ENCODE peak calls at places on chromosomes 2 and 18, in seven cellular contexts. One of them, this sample, is unnamed.

GRCh38 chr2:191643425-191643824 is 34.5 kb upstream of the NABP1 start:
- DNase-seq in CD4-positive, CD25-positive, alpha-beta regulatory T cell: no peak
- DNase-seq in tibial nerve: no peak
- DNase-seq in psoas muscle: no peak
- DNase-seq in Peyer's patch: peak
- DNase-seq in HL-60: no peak
- DNase-seq in astrocyte: no peak
- DNase-seq in this sample: no peak

GRCh38 chr2:35503738-35504160 is 851.8 kb upstream of the CRIM1 start:
- DNase-seq in CD4-positive, CD25-positive, alpha-beta regulatory T cell: no peak
- DNase-seq in tibial nerve: no peak
- DNase-seq in psoas muscle: no peak
- DNase-seq in Peyer's patch: no peak
- DNase-seq in HL-60: no peak
- DNase-seq in astrocyte: peak
- DNase-seq in this sample: no peak

GRCh38 chr2:42494434-42495233 is 852 bp upstream of the KCNG3 start:
- DNase-seq in CD4-positive, CD25-positive, alpha-beta regulatory T cell: peak
- DNase-seq in tibial nerve: peak
- DNase-seq in psoas muscle: peak
- DNase-seq in Peyer's patch: peak
- DNase-seq in HL-60: peak
- DNase-seq in astrocyte: peak
- DNase-seq in this sample: peak

GRCh38 chr2:119723784-119724467 is 35.8 kb upstream of the PTPN4 start:
- DNase-seq in CD4-positive, CD25-positive, alpha-beta regulatory T cell: no peak
- DNase-seq in tibial nerve: no peak
- DNase-seq in psoas muscle: no peak
- DNase-seq in Peyer's patch: no peak
- DNase-seq in HL-60: no peak
- DNase-seq in astrocyte: peak
- DNase-seq in this sample: peak

GRCh38 chr2:174336403-174337336 is 1.9 kb downstream of the SP9 start:
- DNase-seq in CD4-positive, CD25-positive, alpha-beta regulatory T cell: no peak
- DNase-seq in tibial nerve: no peak
- DNase-seq in psoas muscle: peak
- DNase-seq in Peyer's patch: peak
- DNase-seq in HL-60: peak
- DNase-seq in astrocyte: no peak
- DNase-seq in this sample: peak

GRCh38 chr2:196315388-196316049 is 144.1 kb upstream of the STK17B start:
- DNase-seq in CD4-positive, CD25-positive, alpha-beta regulatory T cell: no peak
- DNase-seq in tibial nerve: no peak
- DNase-seq in psoas muscle: no peak
- DNase-seq in Peyer's patch: no peak
- DNase-seq in HL-60: no peak
- DNase-seq in astrocyte: peak
- DNase-seq in this sample: no peak

GRCh38 chr2:204280239-204280638 is 265.0 kb upstream of the PARD3B start:
- DNase-seq in CD4-positive, CD25-positive, alpha-beta regulatory T cell: no peak
- DNase-seq in tibial nerve: no peak
- DNase-seq in psoas muscle: no peak
- DNase-seq in Peyer's patch: no peak
- DNase-seq in HL-60: no peak
- DNase-seq in astrocyte: no peak
- DNase-seq in this sample: no peak

GRCh38 chr2:39120771-39121522 is at the start of gene SOS1:
- DNase-seq in CD4-positive, CD25-positive, alpha-beta regulatory T cell: peak
- DNase-seq in tibial nerve: peak
- DNase-seq in psoas muscle: peak
- DNase-seq in Peyer's patch: peak
- DNase-seq in HL-60: peak
- DNase-seq in astrocyte: peak
- DNase-seq in this sample: peak

GRCh38 chr2:146997945-146998344 is 846.9 kb upstream of the ACVR2A start:
- DNase-seq in CD4-positive, CD25-positive, alpha-beta regulatory T cell: no peak
- DNase-seq in tibial nerve: no peak
- DNase-seq in psoas muscle: no peak
- DNase-seq in Peyer's patch: no peak
- DNase-seq in HL-60: no peak
- DNase-seq in astrocyte: no peak
- DNase-seq in this sample: no peak

GRCh38 chr18:49048361-49048760 is 97.6 kb upstream of the SMAD7 start:
- DNase-seq in CD4-positive, CD25-positive, alpha-beta regulatory T cell: no peak
- DNase-seq in tibial nerve: no peak
- DNase-seq in psoas muscle: no peak
- DNase-seq in Peyer's patch: no peak
- DNase-seq in HL-60: no peak
- DNase-seq in astrocyte: peak
- DNase-seq in this sample: no peak

GRCh38 chr2:66477125-66477842 is 42.4 kb downstream of the MEIS1 start:
- DNase-seq in CD4-positive, CD25-positive, alpha-beta regulatory T cell: no peak
- DNase-seq in tibial nerve: no peak
- DNase-seq in psoas muscle: no peak
- DNase-seq in Peyer's patch: no peak
- DNase-seq in HL-60: no peak
- DNase-seq in astrocyte: no peak
- DNase-seq in this sample: no peak

GRCh38 chr2:25349397-25349796 is 7.7 kb upstream of the DNMT3A start:
- DNase-seq in CD4-positive, CD25-positive, alpha-beta regulatory T cell: no peak
- DNase-seq in tibial nerve: no peak
- DNase-seq in psoas muscle: peak
- DNase-seq in Peyer's patch: no peak
- DNase-seq in HL-60: no peak
- DNase-seq in astrocyte: peak
- DNase-seq in this sample: no peak

GRCh38 chr18:62018034-62018760 is 125.4 kb upstream of the RNF152 start:
- DNase-seq in CD4-positive, CD25-positive, alpha-beta regulatory T cell: no peak
- DNase-seq in tibial nerve: peak
- DNase-seq in psoas muscle: peak
- DNase-seq in Peyer's patch: no peak
- DNase-seq in HL-60: no peak
- DNase-seq in astrocyte: peak
- DNase-seq in this sample: no peak

GRCh38 chr2:237527241-237527640 is 39.1 kb upstream of the PRLH start:
- DNase-seq in CD4-positive, CD25-positive, alpha-beta regulatory T cell: no peak
- DNase-seq in tibial nerve: no peak
- DNase-seq in psoas muscle: no peak
- DNase-seq in Peyer's patch: no peak
- DNase-seq in HL-60: no peak
- DNase-seq in astrocyte: no peak
- DNase-seq in this sample: no peak

DNA sequence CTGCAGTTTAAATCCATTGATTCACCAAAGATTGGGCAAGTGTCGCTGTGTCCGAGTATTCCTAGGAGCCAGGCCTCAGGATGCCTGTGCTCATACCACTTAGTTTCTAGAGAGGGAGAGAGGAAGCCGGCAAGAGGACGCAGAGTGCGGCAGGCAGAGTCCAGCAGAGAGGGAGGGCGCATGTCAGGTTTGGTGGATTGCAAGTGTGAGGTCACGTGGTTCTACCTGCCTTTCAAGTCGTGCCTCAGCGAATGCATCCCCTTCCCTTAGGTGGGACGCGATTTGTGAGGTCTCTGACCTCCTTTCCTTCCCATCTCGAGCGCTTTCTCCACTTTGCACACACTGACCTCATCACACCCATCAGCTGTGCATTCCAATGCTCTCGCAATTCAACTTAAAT is 188.1 kb downstream of the TMEM18 start:
- DNase-seq in CD4-positive, CD25-positive, alpha-beta regulatory T cell: no peak
- DNase-seq in tibial nerve: no peak
- DNase-seq in psoas muscle: no peak
- DNase-seq in Peyer's patch: no peak
- DNase-seq in HL-60: no peak
- DNase-seq in astrocyte: no peak
- DNase-seq in this sample: no peak
- H3K4me3 ChIP-seq in CD4-positive, CD25-positive, alpha-beta regulatory T cell: no peak
- H3K4me3 ChIP-seq in tibial nerve: no peak
- H3K4me3 ChIP-seq in psoas muscle: no peak
- H3K4me3 ChIP-seq in Peyer's patch: no peak
- H3K4me3 ChIP-seq in HL-60: no peak
- H3K4me3 ChIP-seq in astrocyte: no peak
- H3K4me3 ChIP-seq in this sample: no peak

DNA sequence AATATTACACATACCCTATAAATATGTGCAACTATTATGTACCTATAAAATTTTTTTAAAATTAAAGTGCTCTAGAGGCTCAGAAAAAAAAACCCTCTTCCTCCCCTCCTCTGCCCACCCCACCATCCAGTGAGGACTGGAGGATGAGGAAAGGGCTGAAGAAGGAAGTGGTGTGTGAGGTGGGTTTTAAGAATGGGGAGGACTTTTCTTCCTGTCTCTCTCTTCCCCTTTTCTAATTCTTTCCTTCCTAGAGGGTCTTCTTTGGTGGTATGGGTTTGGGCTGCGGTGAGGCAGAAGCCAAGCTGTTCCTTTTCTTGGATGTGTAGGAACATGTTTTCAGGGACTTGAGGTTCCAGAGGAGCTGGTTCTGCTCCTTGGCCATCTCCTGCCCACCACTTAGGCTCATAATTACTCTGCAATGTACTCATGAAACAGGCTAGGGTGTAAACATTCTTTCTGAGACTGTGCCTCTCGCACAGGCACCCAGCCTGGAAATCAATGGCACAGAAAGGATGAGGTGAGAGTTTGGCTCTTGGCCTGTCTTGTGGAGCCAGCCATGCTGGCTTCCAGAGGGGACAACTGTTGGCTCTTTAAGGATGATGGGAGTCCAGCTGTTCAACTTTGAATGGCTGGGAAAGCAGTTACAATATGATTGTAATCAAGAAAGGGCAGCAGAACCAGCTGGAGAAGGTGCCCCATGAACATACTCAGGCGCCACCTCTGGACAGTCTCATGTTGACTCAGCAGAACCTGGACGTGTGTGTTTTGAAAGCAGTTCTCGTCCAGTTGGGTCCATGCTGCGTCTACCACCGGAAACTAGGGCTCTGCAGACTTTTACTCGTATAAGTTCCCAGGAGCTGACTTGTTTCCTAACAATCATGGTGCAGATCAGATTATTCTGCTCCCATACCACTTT is 38.3 kb downstream of the IL1RL2 start:
- DNase-seq in CD4-positive, CD25-positive, alpha-beta regulatory T cell: no peak
- DNase-seq in tibial nerve: no peak
- DNase-seq in psoas muscle: no peak
- DNase-seq in Peyer's patch: no peak
- DNase-seq in HL-60: peak
- DNase-seq in astrocyte: no peak
- DNase-seq in this sample: no peak
- H3K4me3 ChIP-seq in CD4-positive, CD25-positive, alpha-beta regulatory T cell: no peak
- H3K4me3 ChIP-seq in tibial nerve: no peak
- H3K4me3 ChIP-seq in psoas muscle: no peak
- H3K4me3 ChIP-seq in Peyer's patch: no peak
- H3K4me3 ChIP-seq in HL-60: no peak
- H3K4me3 ChIP-seq in astrocyte: no peak
- H3K4me3 ChIP-seq in this sample: no peak

DNA sequence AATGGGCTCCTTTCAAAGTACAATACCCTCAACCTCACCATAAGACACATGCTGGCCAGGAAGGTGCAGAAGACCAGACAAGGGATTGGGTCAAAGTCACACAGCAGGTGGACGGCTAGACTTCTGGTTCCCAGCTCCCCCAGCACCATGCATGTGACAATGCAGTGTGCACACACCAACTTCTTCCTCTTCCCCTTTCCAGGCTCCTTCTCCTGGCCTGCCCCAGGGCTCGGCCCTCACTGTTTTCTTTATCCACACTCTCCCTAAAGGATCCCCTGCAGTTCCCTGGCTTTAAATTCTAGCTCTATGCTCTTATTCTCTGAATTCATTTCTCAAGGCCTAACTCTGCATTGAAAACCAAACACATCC is 82.3 kb downstream of the LOXHD1 start:
- DNase-seq in CD4-positive, CD25-positive, alpha-beta regulatory T cell: no peak
- DNase-seq in tibial nerve: no peak
- DNase-seq in psoas muscle: no peak
- DNase-seq in Peyer's patch: no peak
- DNase-seq in HL-60: peak
- DNase-seq in astrocyte: no peak
- DNase-seq in this sample: no peak
- H3K4me3 ChIP-seq in CD4-positive, CD25-positive, alpha-beta regulatory T cell: no peak
- H3K4me3 ChIP-seq in tibial nerve: no peak
- H3K4me3 ChIP-seq in psoas muscle: no peak
- H3K4me3 ChIP-seq in Peyer's patch: no peak
- H3K4me3 ChIP-seq in HL-60: no peak
- H3K4me3 ChIP-seq in astrocyte: no peak
- H3K4me3 ChIP-seq in this sample: no peak

DNA sequence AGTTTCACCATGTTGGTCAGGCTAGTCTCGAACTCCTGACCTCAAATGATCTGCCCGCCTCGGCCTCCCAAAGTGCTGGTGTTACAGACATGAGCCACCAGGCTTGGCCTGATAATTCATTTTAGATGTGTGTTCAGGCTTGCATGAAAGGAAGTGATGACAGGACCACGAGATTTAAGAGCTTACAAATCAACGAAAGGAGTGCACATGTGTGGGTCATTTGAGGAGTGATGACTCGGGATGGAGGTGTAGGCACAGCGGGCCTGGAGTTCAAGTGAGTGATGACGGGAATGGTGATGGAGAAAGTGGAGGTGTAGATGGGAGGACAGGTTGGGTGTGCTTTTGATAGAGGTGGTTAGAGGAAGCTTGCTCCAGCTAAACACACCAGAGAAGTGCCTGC is 742.4 kb downstream of the GALR1 start:
- DNase-seq in CD4-positive, CD25-positive, alpha-beta regulatory T cell: no peak
- DNase-seq in tibial nerve: no peak
- DNase-seq in psoas muscle: no peak
- DNase-seq in Peyer's patch: no peak
- DNase-seq in HL-60: no peak
- DNase-seq in astrocyte: no peak
- DNase-seq in this sample: no peak
- H3K4me3 ChIP-seq in CD4-positive, CD25-positive, alpha-beta regulatory T cell: no peak
- H3K4me3 ChIP-seq in tibial nerve: no peak
- H3K4me3 ChIP-seq in psoas muscle: no peak
- H3K4me3 ChIP-seq in Peyer's patch: no peak
- H3K4me3 ChIP-seq in HL-60: no peak
- H3K4me3 ChIP-seq in astrocyte: no peak
- H3K4me3 ChIP-seq in this sample: no peak